ENCODE peak calls at places on chromosomes 3 and 15, in four cellular contexts. B is PC-3, W is GM23338, E is hepatocyte. N is an unnamed sample.

GRCh38 chr3:21273256-21273999 is 477.6 kb downstream of the ZNF385D start:
- DNase-seq in W (no peak), E (no peak), B (no peak), N (no peak)

GRCh38 chr3:132341746-132342145 is 24.5 kb downstream of the ACP3 start:
- DNase-seq in E (no peak), W (no peak), B (no peak), N (no peak)

GRCh38 chr3:78604328-78604727 is 1163.5 kb downstream of the ROBO1 start:
- DNase-seq in W (no peak), B (peak; percentile 46), E (no peak), N (peak; percentile 4)

GRCh38 chr3:47324278-47324865 is 41.6 kb downstream of the KLHL18 start:
- DNase-seq in B (peak; percentile 90), E (peak; percentile 89), W (peak; percentile 94), N (peak; percentile 91)

GRCh38 chr15:97023131-97023844 is 692.8 kb downstream of the NR2F2 start:
- DNase-seq in E (no peak), W (peak; percentile 5), B (no peak), N (no peak)

GRCh38 chr3:12969487-12969886 is 103.7 kb downstream of the IQSEC1 start:
- DNase-seq in E (peak; percentile 32), W (no peak), B (no peak), N (peak; percentile 71)

GRCh38 chr3:37622999-37623883 is 238.4 kb upstream of the CTDSPL start:
- DNase-seq in B (no peak), W (no peak), E (no peak), N (no peak)

GRCh38 chr15:66747223-66747622 is 45.2 kb downstream of the SMAD6 start:
- DNase-seq in B (no peak), E (no peak), W (no peak), N (no peak)

GRCh38 chr15:63203451-63204090 is 14.2 kb downstream of the RAB8B start:
- DNase-seq in W (no peak), E (no peak), B (peak; percentile 18), N (no peak)

GRCh38 chr3:128867200-128868125 is 12.0 kb upstream of the ACAD9 start:
- DNase-seq in E (no peak), B (no peak), W (no peak), N (no peak)

GRCh38 chr3:194130807-194131589 is 5.0 kb upstream of the HES1 start:
- DNase-seq in W (peak; percentile 70), E (peak; percentile 73), B (peak; percentile 97), N (peak; percentile 82)

GRCh38 chr3:197368330-197368729 is 69.9 kb upstream of the DLG1 start:
- DNase-seq in B (no peak), E (no peak), W (peak; percentile 43), N (peak; percentile 59)

GRCh38 chr3:114319453-114319852 is 25.6 kb downstream of the TIGIT start:
- DNase-seq in B (peak; percentile 66), W (peak; percentile 88), E (peak; percentile 8), N (peak; percentile 46)

GRCh38 chr3:152177757-152178156 is 91.0 kb upstream of the MBNL1 start:
- DNase-seq in W (no peak), E (no peak), B (no peak), N (no peak)

GRCh38 chr3:156483961-156484787 is 70.7 kb downstream of the SSR3 start:
- DNase-seq in W (no peak), B (peak; percentile 84), E (peak; percentile 38), N (no peak)

GRCh38 chr15:80419546-80419945 is 15.4 kb downstream of the ARNT2 start:
- DNase-seq in E (no peak), B (peak; percentile 1), W (no peak), N (no peak)

GRCh38 chr3:160661660-160662059 is 15.3 kb upstream of the ARL14 start:
- DNase-seq in W (no peak), B (peak; percentile 21), E (no peak), N (peak; percentile 73)

GRCh38 chr3:195154793-195155535 is 116.0 kb downstream of the XXYLT1 start:
- DNase-seq in E (peak; percentile 86), W (peak; percentile 44), B (peak; percentile 88), N (no peak)

GRCh38 chr3:182201769-182202168 is 490.0 kb downstream of the SOX2 start:
- DNase-seq in E (no peak), W (no peak), B (no peak), N (no peak)

GRCh38 chr3:101150504-101150903 is 157.3 kb upstream of the ABI3BP start:
- DNase-seq in B (no peak), W (no peak), E (no peak), N (no peak)

GRCh38 chr15:28975766-28976179 is 90.0 kb downstream of the APBA2 start:
- DNase-seq in B (peak; percentile 80), E (peak; percentile 68), W (peak; percentile 85), N (peak; percentile 75)

GRCh38 chr3:186705882-186706780 is 11.0 kb upstream of the KNG1 start:
- DNase-seq in E (no peak), B (no peak), W (no peak), N (no peak)

GRCh38 chr3:15007681-15008141 is 57.4 kb downstream of the MRPS25 start:
- DNase-seq in B (peak; percentile 16), E (no peak), W (no peak), N (no peak)

GRCh38 chr3:70078778-70079177 is 79.2 kb downstream of the SAMMSON start:
- DNase-seq in B (no peak), E (no peak), W (no peak), N (no peak)

GRCh38 chr15:67943961-67944674 is 104.3 kb upstream of the RNU6-1 start:
- DNase-seq in B (no peak), W (no peak), E (no peak), N (no peak)

GRCh38 chr15:29291067-29291466 is 21.4 kb upstream of the NSMCE3 start:
- DNase-seq in B (no peak), E (no peak), W (no peak), N (no peak)

GRCh38 chr15:70473623-70474366 is 289.6 kb downstream of the UACA start:
- DNase-seq in W (no peak), E (no peak), B (no peak), N (no peak)
- H3K27ac ChIP-seq in W (no peak overlapping the region), E (no peak overlapping the region), B (peak overlapping the region; percentile 93), N (no peak overlapping the region)

DNA sequence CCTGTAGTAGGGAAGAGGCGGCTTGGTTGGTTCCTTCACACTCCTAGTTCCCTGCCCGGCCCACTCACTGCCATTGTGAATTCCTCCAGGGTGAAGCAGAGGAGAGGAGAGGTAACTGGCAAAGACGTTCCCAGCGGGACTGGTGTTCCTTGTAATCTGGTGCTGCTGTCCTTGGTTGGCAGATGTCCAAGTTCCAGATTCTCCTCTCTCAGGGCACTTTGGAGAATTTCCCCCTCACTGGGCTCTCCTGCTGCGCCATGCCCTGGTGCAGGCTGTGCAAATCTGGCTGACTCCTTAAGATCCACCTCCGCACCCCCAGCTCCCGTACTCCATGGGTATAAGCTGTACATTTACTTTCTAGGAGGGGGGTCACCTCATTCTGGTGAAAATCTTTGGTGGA is 37.3 kb downstream of the THSD4 start:
- DNase-seq in B (no peak), E (no peak), W (no peak), N (no peak)
- TF ChIP-seq EZH2phosphoT487 in B (no peak), E (no peak), W (no peak), N (no peak)

DNA sequence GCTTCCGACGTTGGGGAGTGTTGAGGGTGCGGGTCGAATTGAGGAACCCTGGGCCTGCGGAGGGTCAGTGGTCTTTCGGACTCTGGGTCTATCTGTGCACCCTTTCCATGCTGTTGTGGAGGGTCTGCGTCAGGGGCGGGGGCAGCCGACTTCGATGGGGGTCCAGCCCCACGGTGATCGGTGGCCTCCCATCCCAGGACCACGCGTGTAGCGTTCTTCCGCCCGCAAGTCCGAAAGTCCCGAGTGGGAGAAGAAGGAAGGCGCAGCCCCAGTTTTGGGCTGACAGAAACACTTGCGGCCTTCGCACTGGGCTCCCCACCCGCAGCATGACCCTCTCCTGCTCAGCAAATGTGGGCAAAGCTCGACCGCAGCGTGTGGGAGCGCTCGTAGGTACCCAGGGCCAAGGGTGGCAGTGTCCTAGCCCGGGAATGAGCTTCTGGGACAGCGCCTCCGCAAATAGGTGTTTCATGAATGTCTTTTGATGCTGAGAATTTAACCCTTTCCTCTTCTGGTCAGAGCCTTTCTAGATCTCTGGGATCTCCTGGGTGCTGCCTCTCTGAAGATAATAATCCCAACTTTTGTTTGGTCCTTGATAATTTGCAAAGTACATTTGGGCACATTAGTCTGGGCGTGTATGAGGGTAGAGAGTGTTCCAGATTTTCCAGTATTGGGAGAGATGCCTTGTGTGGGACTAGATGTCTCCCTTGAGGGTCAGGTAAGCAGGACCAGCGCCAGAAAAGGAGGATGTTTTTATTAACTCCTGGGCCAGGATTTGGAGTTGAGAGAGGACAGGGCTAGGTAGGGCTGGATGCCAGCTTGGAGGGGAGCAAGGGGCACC is 2.3 kb upstream of the DLL4 start:
- DNase-seq in B (no peak), E (no peak), W (peak; percentile 64), N (no peak)
- TF ChIP-seq EZH2 in B (no peak), E (peak; percentile 22), W (peak; percentile 94), N (peak; percentile 82)

GRCh38 chr3:123395235-123395634 is 53.7 kb downstream of the ADCY5 start:
- DNase-seq in B (no peak), W (no peak), E (no peak), N (no peak)
- H3K27ac ChIP-seq in B (no peak overlapping the region), W (no peak overlapping the region), E (no peak overlapping the region), N (no peak overlapping the region)

GRCh38 chr3:55412580-55412979 is 74.5 kb downstream of the WNT5A start:
- DNase-seq in W (no peak), E (no peak), B (no peak), N (no peak)

GRCh38 chr3:55406666-55407425 is 80.3 kb downstream of the WNT5A start:
- DNase-seq in E (no peak), W (no peak), B (peak; percentile 75), N (no peak)

GRCh38 chr3:55408193-55408826 is 78.8 kb downstream of the WNT5A start:
- DNase-seq in W (no peak), E (no peak), B (no peak), N (no peak)

GRCh38 chr3:55407426-55407820 is 79.7 kb downstream of the WNT5A start:
- DNase-seq in E (no peak), B (peak; percentile 39), W (no peak), N (no peak)

DNA sequence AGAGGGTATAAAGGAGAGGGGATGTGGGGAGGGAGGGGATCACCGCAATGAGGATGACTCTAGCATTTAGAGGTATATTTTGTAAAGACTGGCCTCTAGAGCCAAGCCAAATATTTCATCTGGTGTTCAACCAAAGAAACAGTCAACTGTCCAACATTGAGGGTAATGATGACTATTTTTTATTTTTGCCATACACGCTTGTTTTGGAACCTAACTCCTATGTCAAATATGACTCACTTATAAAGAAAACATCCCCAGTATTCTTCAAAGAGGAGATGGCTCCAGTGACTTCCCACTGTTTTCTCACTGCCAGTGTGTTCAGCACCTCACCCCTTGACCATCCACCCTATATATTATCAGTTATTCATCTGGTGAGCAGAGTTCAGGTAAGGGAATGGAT is 77.3 kb downstream of the WNT5A start:
- DNase-seq in E (no peak), W (no peak), B (peak; percentile 63), N (no peak)
- TF ChIP-seq EZH2phosphoT487 in E (no peak), W (no peak), B (no peak), N (no peak)

GRCh38 chr15:55741592-55742497 is 1.1 kb downstream of the PRTG start:
- DNase-seq in W (peak; percentile 72), E (peak; percentile 64), B (peak; percentile 3), N (peak; percentile 70)
- TF ChIP-seq EZH2 in W (peak; percentile 86), E (peak; percentile 27), B (no peak), N (no peak)

N was measured in neural progenitor cell.